ENCODE peak calls at places on chromosomes 12 and 14, in five cellular contexts. P, S, O, E and J are unnamed samples.
A peak's percentile ranks its signal among the peaks of the same experiment; 100 is the strongest.

GRCh38 chr14:35231207-35231755 is 60.9 kb upstream of the PSMA6 start:
- DNase-seq in P (no peak), S (no peak), O (no peak), E (no peak), J (no peak)

GRCh38 chr14:54597795-54598443 is 31.0 kb downstream of the SAMD4A start:
- DNase-seq in P (no peak), S (no peak), O (no peak), E (no peak), J (no peak)

GRCh38 chr14:71358209-71358931 is 451.1 kb downstream of the PCNX1 start:
- DNase-seq in P (no peak), S (no peak), O (no peak), E (no peak), J (no peak)

GRCh38 chr12:102976609-102977280 is 19.3 kb downstream of the ASCL1 start:
- DNase-seq in P (no peak), S (no peak), O (no peak), E (no peak), J (no peak)

GRCh38 chr14:37246427-37246829 is 48.7 kb downstream of the MIPOL1 start:
- DNase-seq in P (no peak), S (no peak), O (peak; percentile 31), E (peak; percentile 52), J (peak; percentile 50)

GRCh38 chr12:591167-591570 is 72.1 kb downstream of the NINJ2 start:
- DNase-seq in P (no peak), S (no peak), O (peak; percentile 53), E (no peak), J (no peak)

GRCh38 chr12:12019881-12020280 is 50.9 kb upstream of the BCL2L14 start:
- DNase-seq in P (no peak), S (no peak), O (no peak), E (no peak), J (no peak)

GRCh38 chr12:56258820-56259183 is 618 bp upstream of the ANKRD52 start:
- DNase-seq in P (no peak), S (no peak), O (no peak), E (no peak), J (no peak)

GRCh38 chr12:130696377-130696776 is 19.7 kb downstream of the RIMBP2 start:
- DNase-seq in P (no peak), S (no peak), O (no peak), E (no peak), J (no peak)

GRCh38 chr14:95498622-95499353 is 17.7 kb downstream of the SYNE3 start:
- DNase-seq in P (peak; percentile 26), S (no peak), O (no peak), E (peak; percentile 65), J (no peak)

GRCh38 chr12:26628234-26628633 is 204.8 kb downstream of the ITPR2 start:
- DNase-seq in P (no peak), S (no peak), O (no peak), E (no peak), J (no peak)

GRCh38 chr14:76867536-76868452 is 41.6 kb downstream of the LRRC74A start:
- DNase-seq in P (no peak), S (peak; percentile 11), O (no peak), E (no peak), J (no peak)

GRCh38 chr14:93960108-93960475 is 16.3 kb downstream of the ASB2 start:
- DNase-seq in P (no peak), S (no peak), O (no peak), E (no peak), J (peak; percentile 50)

GRCh38 chr12:45785315-45785714 is 55.8 kb downstream of the ARID2 start:
- DNase-seq in P (no peak), S (no peak), O (no peak), E (no peak), J (no peak)

GRCh38 chr12:125013816-125014442 is 20.5 kb downstream of the BRI3BP start:
- DNase-seq in P (no peak), S (no peak), O (no peak), E (no peak), J (no peak)

GRCh38 chr14:81392052-81392451 is 8.1 kb downstream of the STON2 start:
- DNase-seq in P (no peak), S (no peak), O (no peak), E (no peak), J (no peak)

GRCh38 chr14:63404906-63405305 is 86.2 kb upstream of the GPHB5 start:
- DNase-seq in P (no peak), S (no peak), O (no peak), E (no peak), J (no peak)

GRCh38 chr14:53330441-53330840 is 177.3 kb upstream of the DDHD1 start:
- DNase-seq in P (no peak), S (no peak), O (no peak), E (no peak), J (no peak)

GRCh38 chr12:89060133-89060532 is 292.2 kb downstream of the DUSP6 start:
- DNase-seq in P (no peak), S (no peak), O (no peak), E (no peak), J (no peak)

GRCh38 chr14:82854851-82855250 is 1321.2 kb upstream of the SEL1L start:
- DNase-seq in P (no peak), S (no peak), O (no peak), E (no peak), J (no peak)

GRCh38 chr12:95805864-95806669 is 15.5 kb upstream of the NTN4 start:
- DNase-seq in P (no peak), S (peak; percentile 10), O (no peak), E (no peak), J (no peak)